ENCODE peak calls at places on chromosome 13, in four cellular contexts. R is stomach, M is upper lobe of left lung, W is HCT116. J is an unnamed sample.

GRCh38 chr13:21203132-21203531 is 26.7 kb downstream of the MRPL57 start:
- DNase-seq in R (no peak), M (no peak), W (no peak), J (no peak)

GRCh38 chr13:101746513-101746912 is 294.0 kb downstream of the ITGBL1 start:
- DNase-seq in R (no peak), M (no peak), W (no peak), J (no peak)

GRCh38 chr13:23510979-23511735 is 59.1 kb upstream of the TNFRSF19 start:
- DNase-seq in R (no peak), M (no peak), W (peak), J (no peak)

GRCh38 chr13:110646442-110647364 is 31.4 kb downstream of the NAXD start:
- DNase-seq in R (no peak), M (no peak), W (no peak), J (no peak)

GRCh38 chr13:53052675-53053074 is 24.1 kb downstream of the OLFM4 start:
- DNase-seq in R (peak), M (no peak), W (no peak), J (no peak)

GRCh38 chr13:30863231-30863630 is 42.8 kb upstream of the MEDAG start:
- DNase-seq in R (no peak), M (no peak), W (no peak), J (no peak)

GRCh38 chr13:81326913-81327312 is 986.0 kb upstream of the SPRY2 start:
- DNase-seq in R (no peak), M (no peak), W (no peak), J (no peak)

GRCh38 chr13:99614465-99614885 is 113.2 kb downstream of the TM9SF2 start:
- DNase-seq in R (peak), M (peak), W (no peak), J (peak)

GRCh38 chr13:27607125-27607524 is 13.2 kb downstream of the LNX2 start:
- DNase-seq in R (no peak), M (peak), W (peak), J (no peak)

GRCh38 chr13:75129331-75129730 is 352.6 kb downstream of the TBC1D4 start:
- DNase-seq in R (no peak), M (no peak), W (no peak), J (no peak)

GRCh38 chr13:42239644-42240043 is 32.3 kb upstream of the AKAP11 start:
- DNase-seq in R (no peak), M (no peak), W (no peak), J (no peak)

GRCh38 chr13:103157434-103158145 is 91.4 kb upstream of the SLC10A2 start:
- DNase-seq in R (no peak), M (no peak), W (no peak), J (no peak)

GRCh38 chr13:113981201-113981605 is 7.3 kb upstream of the C13orf46 start:
- DNase-seq in R (peak), M (peak), W (peak), J (peak)

GRCh38 chr13:74452176-74452575 is 318.0 kb upstream of the KLF12 start:
- DNase-seq in R (no peak), M (no peak), W (no peak), J (no peak)

GRCh38 chr13:112113851-112114250 is 46.9 kb downstream of the SOX1 start:
- DNase-seq in R (no peak), M (no peak), W (no peak), J (no peak)

GRCh38 chr13:105050696-105051095 is 1484.8 kb downstream of the EFNB2 start:
- DNase-seq in R (no peak), M (no peak), W (no peak), J (no peak)

GRCh38 chr13:34025746-34026145 is 207.8 kb downstream of the RFC3 start:
- DNase-seq in R (no peak), M (no peak), W (no peak), J (no peak)

GRCh38 chr13:73215807-73216206 is 157.0 kb downstream of the KLF5 start:
- DNase-seq in R (peak), M (peak), W (no peak), J (peak)

GRCh38 chr13:34179481-34179880 is 361.5 kb downstream of the RFC3 start:
- DNase-seq in R (no peak), M (no peak), W (no peak), J (no peak)

GRCh38 chr13:48580886-48581285 is 48.0 kb upstream of the RCBTB2 start:
- DNase-seq in R (no peak), M (no peak), W (no peak), J (no peak)

GRCh38 chr13:48580185-48580803 is 47.4 kb upstream of the RCBTB2 start:
- DNase-seq in R (peak), M (peak), W (peak), J (peak)

GRCh38 chr13:48579167-48579918 is 46.5 kb upstream of the RCBTB2 start:
- DNase-seq in R (peak), M (no peak), W (no peak), J (no peak)

GRCh38 chr13:48576448-48576993 is 43.6 kb upstream of the RCBTB2 start:
- DNase-seq in R (no peak), M (no peak), W (no peak), J (no peak)

GRCh38 chr13:48578516-48579166 is 45.8 kb upstream of the RCBTB2 start:
- DNase-seq in R (no peak), M (no peak), W (no peak), J (no peak)
- H3K4me3 ChIP-seq in R (no peak), M (no peak), W (no peak), J (no peak)

DNA sequence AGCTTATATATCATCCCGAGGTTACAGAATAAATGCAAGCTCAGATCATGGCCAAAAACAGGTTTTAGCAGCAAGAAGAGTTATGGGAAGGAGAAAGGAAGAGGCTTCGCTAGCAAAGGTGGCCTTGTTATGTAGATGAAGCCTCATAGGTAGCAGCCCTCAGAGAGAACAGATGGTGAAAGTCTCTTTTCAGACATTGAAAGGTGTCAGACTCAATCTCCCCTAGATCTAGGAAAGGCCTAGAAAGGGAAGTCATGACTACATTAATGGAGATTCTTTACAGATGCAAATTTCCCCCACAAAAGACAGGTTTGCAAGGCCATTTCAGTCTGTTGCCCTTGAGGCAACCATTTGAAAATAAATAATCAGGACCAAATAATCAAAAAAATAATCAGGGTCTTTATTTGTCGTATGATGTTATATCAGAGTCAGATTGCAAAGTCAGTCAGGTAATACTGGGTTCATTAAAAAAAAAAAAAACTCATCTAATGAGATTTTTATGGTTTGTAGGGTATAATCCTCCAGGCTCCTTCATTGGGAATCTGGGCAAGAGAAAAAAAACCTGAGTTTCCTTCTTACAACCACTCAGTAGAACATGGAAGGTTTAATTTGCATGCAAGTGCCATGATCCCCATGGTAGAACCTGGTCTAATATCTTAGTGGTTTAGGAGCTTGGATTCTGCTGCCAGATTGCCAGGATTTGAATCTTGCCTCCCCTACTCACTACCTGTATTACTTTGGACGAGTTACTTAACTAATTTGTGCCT is 50.8 kb upstream of the HTR2A start:
- DNase-seq in R (no peak), M (no peak), W (no peak), J (no peak)
- H3K27ac ChIP-seq in R (no peak), M (no peak), W (no peak), J (no peak)

GRCh38 chr13:44331912-44332840 is 41.4 kb upstream of the SERP2 start:
- DNase-seq in R (no peak), M (peak), W (no peak), J (no peak)
- TF ChIP-seq POLR2AphosphoS5 in R (no peak), M (no peak), W (no peak), J (no peak)

DNA sequence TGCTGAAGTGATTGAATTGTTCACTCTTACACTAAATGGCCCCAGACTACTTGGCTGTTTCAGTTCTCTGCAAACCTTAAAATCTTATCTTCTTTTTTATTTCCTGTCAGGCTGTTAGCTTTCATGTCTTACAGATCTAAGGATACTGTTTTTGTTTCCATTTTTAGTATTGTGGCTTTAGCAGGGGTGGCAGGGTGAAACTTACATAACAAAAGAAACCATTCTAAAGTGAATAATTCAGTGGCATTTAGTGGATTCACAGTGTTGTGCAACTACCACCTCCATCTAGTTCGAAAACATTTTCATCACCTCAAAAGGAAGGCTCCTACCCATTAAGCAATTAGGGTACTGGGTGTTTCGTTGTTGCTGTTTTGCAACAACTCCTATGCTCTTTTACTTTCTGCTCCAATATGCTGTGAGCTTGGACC is 19.8 kb downstream of the TMEM272 start:
- DNase-seq in R (no peak), M (no peak), W (no peak), J (no peak)
- H3K4me3 ChIP-seq in R (no peak), M (no peak), W (no peak), J (no peak)

GRCh38 chr13:65584126-65584525 is 1646.0 kb downstream of the PCDH9 start:
- DNase-seq in R (no peak), M (no peak), W (no peak), J (no peak)
- H3K27ac ChIP-seq in R (no peak), M (no peak), W (no peak), J (no peak)

GRCh38 chr13:47598340-47598911 is 402.6 kb downstream of the SUCLA2 start:
- DNase-seq in R (no peak), M (no peak), W (no peak), J (no peak)

DNA sequence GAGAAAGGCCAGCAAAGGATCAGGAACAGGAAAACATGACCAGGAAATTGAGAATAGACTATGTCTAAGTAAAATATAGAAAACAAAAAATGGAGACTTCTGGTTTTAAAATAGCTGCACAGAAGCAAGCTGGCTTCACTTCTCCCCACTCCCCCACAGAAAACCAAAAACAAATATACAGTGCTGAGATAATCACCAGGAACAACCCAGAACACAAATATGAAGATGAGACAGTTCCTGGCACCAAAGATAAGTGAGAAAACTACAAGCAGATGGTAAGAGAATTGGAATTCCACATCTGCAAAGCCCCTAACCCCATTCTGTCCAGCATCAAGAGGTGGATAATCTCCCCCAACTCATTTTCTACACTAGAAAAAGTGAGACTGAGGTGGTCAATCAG is 397.7 kb downstream of the SUCLA2 start:
- DNase-seq in R (no peak), M (no peak), W (no peak), J (no peak)
- TF ChIP-seq POLR2AphosphoS5 in R (no peak), M (no peak), W (no peak), J (no peak)

GRCh38 chr13:76815344-76815743 is 70.9 kb downstream of the KCTD12 start:
- DNase-seq in R (no peak), M (no peak), W (no peak), J (no peak)

GRCh38 chr13:76813874-76814273 is 72.3 kb downstream of the KCTD12 start:
- DNase-seq in R (peak), M (no peak), W (no peak), J (no peak)

GRCh38 chr13:76809369-76809768 is 76.8 kb downstream of the KCTD12 start:
- DNase-seq in R (no peak), M (no peak), W (no peak), J (no peak)

GRCh38 chr13:76812971-76813691 is 73.1 kb downstream of the KCTD12 start:
- DNase-seq in R (no peak), M (no peak), W (no peak), J (no peak)

DNA sequence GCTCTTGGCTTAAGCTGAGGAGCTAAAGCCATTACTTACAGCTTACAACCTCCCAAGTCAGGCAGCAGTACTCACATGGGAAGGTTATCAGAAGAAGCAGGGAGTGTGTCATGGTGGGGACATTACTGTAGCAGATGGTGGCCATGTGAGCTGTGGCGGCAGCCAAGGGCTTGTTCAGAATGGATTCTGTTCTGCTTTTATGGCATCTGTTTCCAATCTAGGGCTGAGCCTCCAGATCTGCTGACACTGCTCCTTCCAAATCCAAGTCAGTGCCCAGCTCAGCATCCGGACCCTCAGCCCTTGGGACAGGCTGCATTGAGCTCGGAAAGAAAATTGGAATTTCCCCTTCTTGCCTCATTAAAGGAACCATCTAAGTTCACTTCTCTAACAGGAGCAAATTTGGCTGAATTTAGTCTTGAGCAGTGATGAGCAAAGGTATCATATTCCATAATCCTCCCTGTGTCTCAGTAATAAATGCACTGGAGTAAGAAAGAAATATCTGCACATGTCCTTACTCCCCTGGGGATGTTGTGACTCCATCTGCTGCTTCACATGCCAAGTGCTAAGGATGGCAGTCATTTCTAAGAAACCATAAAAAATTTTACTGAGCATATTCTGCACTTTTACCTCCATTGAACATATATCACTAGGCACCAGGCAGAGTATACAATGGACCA is 73.9 kb downstream of the KCTD12 start:
- DNase-seq in R (no peak), M (no peak), W (no peak), J (peak)
- H3K4me3 ChIP-seq in R (no peak), M (no peak), W (no peak), J (no peak)